ENCODE peak calls at places on chromosomes 11 and 22, in five cellular contexts. H is dorsolateral prefrontal cortex, Y is thoracic aorta, G is BE2C, R is astrocyte. V is an unnamed sample. For H3K27me3, the result is how much of the 10 kb centered on the place peaks cover.

GRCh38 chr11:8566613-8567210 is 27.3 kb downstream of the STK33 start:
- DNase-seq in H (no peak), Y (no peak), G (no peak), R (peak), V (peak)

GRCh38 chr11:3959015-3959917 is 103.8 kb downstream of the STIM1 start:
- DNase-seq in H (no peak), Y (no peak), G (no peak), R (peak), V (no peak)

GRCh38 chr11:35289821-35290220 is 129.5 kb downstream of the SLC1A2 start:
- DNase-seq in H (no peak), Y (no peak), G (no peak), R (peak), V (no peak)

GRCh38 chr22:50189184-50189848 is 3.6 kb downstream of the TRABD start:
- DNase-seq in H (no peak), Y (no peak), G (peak), R (no peak), V (no peak)

GRCh38 chr22:21778705-21779363 is 43.2 kb upstream of the YPEL1 start:
- DNase-seq in H (no peak), Y (no peak), G (no peak), R (peak), V (no peak)

GRCh38 chr11:27599217-27599616 is 92.6 kb upstream of the LIN7C start:
- DNase-seq in H (no peak), Y (no peak), G (no peak), R (no peak), V (no peak)

GRCh38 chr11:110971110-110971509 is 258.9 kb upstream of the ARHGAP20 start:
- DNase-seq in H (no peak), Y (no peak), G (no peak), R (peak), V (no peak)

GRCh38 chr11:111963786-111964385 is 26.7 kb downstream of the DIXDC1 start:
- DNase-seq in H (no peak), Y (no peak), G (no peak), R (no peak), V (no peak)

GRCh38 chr11:73228268-73229134 is 10.4 kb downstream of the P2RY2 start:
- DNase-seq in H (no peak), Y (no peak), G (peak), R (no peak), V (no peak)

GRCh38 chr11:200224-201003 is 6.8 kb downstream of the BET1L start:
- DNase-seq in H (peak), Y (no peak), G (no peak), R (no peak), V (no peak)

GRCh38 chr11:123166095-123166559 is 28.9 kb downstream of the CLMP start:
- DNase-seq in H (no peak), Y (no peak), G (peak), R (peak), V (no peak)

GRCh38 chr11:133942594-133942993 is 14.2 kb downstream of the IGSF9B start:
- DNase-seq in H (no peak), Y (no peak), G (no peak), R (no peak), V (no peak)

GRCh38 chr11:8229299-8230177 is 34.1 kb downstream of the LMO1 start:
- DNase-seq in H (no peak), Y (no peak), G (peak), R (peak), V (no peak)

GRCh38 chr11:40314327-40314726 is 1145.1 kb downstream of the LRRC4C start:
- DNase-seq in H (no peak), Y (no peak), G (no peak), R (no peak), V (no peak)

GRCh38 chr11:115765803-115766239 is 261.6 kb upstream of the CADM1 start:
- DNase-seq in H (no peak), Y (no peak), G (no peak), R (peak), V (no peak)

GRCh38 chr11:131070365-131070764 is 154.1 kb upstream of the SNX19 start:
- DNase-seq in H (no peak), Y (no peak), G (no peak), R (no peak), V (no peak)

DNA sequence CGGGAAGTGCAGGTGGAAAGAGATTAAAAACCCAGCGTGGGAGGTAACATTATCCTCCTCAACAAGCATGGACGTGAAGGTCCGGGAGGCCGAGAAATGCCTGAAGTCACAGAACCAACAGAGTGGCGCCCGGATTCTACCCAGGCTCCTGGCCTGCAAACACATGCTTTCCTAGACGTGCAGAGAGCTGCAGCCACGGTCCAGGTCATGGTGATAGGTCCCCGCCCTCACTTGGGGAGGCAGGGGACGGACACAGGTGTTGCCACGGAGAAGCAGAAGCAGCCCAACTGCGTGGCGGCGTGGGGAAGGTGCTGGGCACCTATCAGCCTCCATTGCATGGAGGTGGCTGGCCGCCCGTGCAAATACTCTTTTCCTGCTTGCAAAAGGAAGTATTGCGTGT is 148.8 kb downstream of the MPPED1 start:
- DNase-seq in H (no peak), Y (no peak), G (no peak), R (no peak), V (no peak)
- H3K27me3 ChIP-seq in H (under half), Y (under half), G (under half), R (under half), V (under half)

DNA sequence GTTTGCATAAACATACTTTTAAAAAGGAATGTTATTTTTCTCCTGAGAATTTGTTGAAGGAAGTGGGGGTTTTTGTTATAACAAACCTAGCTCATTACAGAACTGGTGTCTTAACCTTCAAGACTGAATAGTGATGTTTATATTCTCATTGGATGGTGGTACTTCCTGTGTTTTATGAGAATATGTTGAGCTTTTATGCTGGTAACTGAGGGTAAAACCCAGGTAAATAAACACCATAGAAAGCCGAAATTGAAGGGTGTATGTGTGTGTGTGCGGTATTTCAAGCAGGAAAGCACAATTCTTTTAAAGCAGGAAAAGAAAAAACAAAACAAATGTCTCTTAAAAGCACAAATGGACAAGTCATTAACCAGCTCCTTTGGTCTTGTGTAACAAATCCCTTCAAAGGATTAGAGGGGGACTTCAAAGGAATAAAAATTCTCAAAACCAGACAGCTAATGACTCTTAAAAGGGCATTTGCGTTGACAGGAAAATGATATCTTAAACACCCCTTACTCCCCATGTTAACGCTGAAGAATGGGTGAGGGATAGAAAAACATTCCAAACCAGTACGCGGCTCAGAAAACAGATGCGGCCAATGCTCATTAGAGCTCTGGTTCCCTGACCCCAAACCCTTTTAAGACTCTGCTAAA is 23.8 kb downstream of the LMO2 start:
- DNase-seq in H (no peak), Y (no peak), G (no peak), R (no peak), V (no peak)
- H3K27me3 ChIP-seq in H (under half), Y (under half), G (under half), R (under half), V (under half)

GRCh38 chr11:69923196-69923595 is 104.0 kb upstream of the FGF3 start:
- DNase-seq in H (no peak), Y (no peak), G (no peak), R (no peak), V (no peak)
- H3K27me3 ChIP-seq in H (under half), Y (under half), G (under half), R (under half), V (under half)

GRCh38 chr22:24161909-24162308 is 19.4 kb upstream of the SUSD2 start:
- DNase-seq in H (no peak), Y (no peak), G (no peak), R (no peak), V (no peak)
- H3K27me3 ChIP-seq in H (under half), Y (under half), G (under half), R (under half), V (under half)

GRCh38 chr11:128731041-128731663 is 37.3 kb downstream of the FLI1 start:
- DNase-seq in H (no peak), Y (no peak), G (no peak), R (no peak), V (no peak)
- H3K27me3 ChIP-seq in H (under half), Y (under half), G (under half), R (under half), V (under half)

GRCh38 chr11:118238947-118239346 is 13.2 kb downstream of the MPZL3 start:
- DNase-seq in H (no peak), Y (no peak), G (no peak), R (no peak), V (no peak)

GRCh38 chr11:118241191-118242098 is 10.7 kb downstream of the MPZL3 start:
- DNase-seq in H (no peak), Y (no peak), G (no peak), R (peak), V (no peak)

GRCh38 chr11:118236170-118236569 is 11.4 kb upstream of the JAML start:
- DNase-seq in H (no peak), Y (no peak), G (no peak), R (no peak), V (no peak)

GRCh38 chr11:118238397-118238796 is 13.6 kb upstream of the JAML start:
- DNase-seq in H (no peak), Y (no peak), G (no peak), R (no peak), V (no peak)

GRCh38 chr11:118239509-118239908 is 12.7 kb downstream of the MPZL3 start:
- DNase-seq in H (no peak), Y (no peak), G (no peak), R (no peak), V (no peak)
- H3K27me3 ChIP-seq in H (under half), Y (under half), G (half or more), R (under half), V (under half)